ENCODE peak calls at places on chromosomes 16 and 17, in nine cellular contexts. V, C, R, U, L, D, A, B and O are unnamed samples.

GRCh38 chr17:16439303-16439791 is 24.0 kb downstream of the TRPV2 start:
- DNase-seq in D (no peak), L (peak; percentile 70), V (peak; percentile 43), A (no peak), R (peak; percentile 37), C (no peak), B (no peak), U (no peak), O (no peak)

GRCh38 chr17:39619786-39620101 is 7.0 kb upstream of the PPP1R1B start:
- DNase-seq in D (no peak), R (no peak), C (no peak), V (no peak), B (no peak), L (no peak), A (no peak), U (no peak), O (no peak)

GRCh38 chr16:73414636-73415035 is 366.7 kb upstream of the ZFHX3 start:
- DNase-seq in C (no peak), U (no peak), B (no peak), R (no peak), D (no peak), A (no peak), V (no peak), L (no peak), O (no peak)

GRCh38 chr17:64780096-64781012 is 118.2 kb upstream of the SMURF2 start:
- DNase-seq in D (peak; percentile 89), A (no peak), U (peak; percentile 47), V (peak; percentile 86), C (peak; percentile 73), R (peak; percentile 84), B (peak; percentile 74), L (peak; percentile 37), O (peak; percentile 98)

GRCh38 chr17:56309897-56310296 is 156.6 kb downstream of the ANKFN1 start:
- DNase-seq in V (no peak), L (no peak), C (no peak), A (peak; percentile 49), R (no peak), U (no peak), B (no peak), D (no peak), O (no peak)

GRCh38 chr17:50139950-50140885 is 10.3 kb upstream of the SAMD14 start:
- DNase-seq in V (peak; percentile 86), U (peak; percentile 69), B (peak; percentile 63), R (peak; percentile 91), C (peak; percentile 84), A (peak; percentile 82), L (peak; percentile 85), D (peak; percentile 75), O (peak; percentile 97)

GRCh38 chr16:69513180-69513966 is 52.4 kb upstream of the NFAT5 start:
- DNase-seq in C (no peak), A (no peak), R (no peak), V (no peak), U (peak; percentile 96), L (no peak), B (no peak), D (no peak), O (peak; percentile 58)

GRCh38 chr17:81470944-81471803 is 41.4 kb downstream of the ACTG1 start:
- DNase-seq in D (peak; percentile 72), R (no peak), L (no peak), C (no peak), A (no peak), B (no peak), V (no peak), U (peak; percentile 56), O (no peak)

GRCh38 chr17:81346908-81347349 is 48.3 kb upstream of the BAHCC1 start:
- DNase-seq in D (no peak), A (no peak), L (no peak), C (no peak), V (no peak), R (no peak), B (no peak), U (no peak), O (no peak)

GRCh38 chr16:13931845-13932244 is 11.9 kb downstream of the ERCC4 start:
- DNase-seq in A (no peak), D (no peak), R (no peak), C (no peak), U (no peak), L (peak; percentile 35), V (no peak), B (no peak), O (no peak)

GRCh38 chr17:55398689-55399088 is 22.9 kb downstream of the MMD start:
- DNase-seq in D (no peak), V (no peak), A (no peak), R (no peak), C (no peak), U (no peak), B (no peak), L (no peak), O (no peak)

GRCh38 chr16:83952940-83953795 is at the start of gene OSGIN1:
- DNase-seq in A (peak; percentile 96), L (peak; percentile 93), C (peak; percentile 62), D (peak; percentile 59), R (peak; percentile 95), U (peak; percentile 94), B (peak; percentile 96), V (peak; percentile 93), O (peak; percentile 88)

GRCh38 chr17:77734371-77735050 is 224.0 kb upstream of the TNRC6C start:
- DNase-seq in C (no peak), D (peak; percentile 76), R (no peak), U (peak; percentile 68), V (no peak), A (peak; percentile 21), L (peak; percentile 27), B (peak; percentile 42), O (peak; percentile 90)

GRCh38 chr16:30149250-30149885 is 26.3 kb upstream of the MAPK3 start:
- DNase-seq in B (no peak), U (no peak), D (no peak), L (no peak), V (no peak), R (no peak), C (no peak), A (no peak), O (no peak)

GRCh38 chr17:35982409-35983191 is 1.3 kb upstream of the CCL16 start:
- DNase-seq in L (no peak), R (no peak), A (no peak), U (no peak), D (no peak), C (no peak), B (no peak), V (no peak), O (no peak)

GRCh38 chr16:56269824-56270684 is 78.8 kb downstream of the GNAO1 start:
- DNase-seq in R (no peak), V (no peak), D (peak; percentile 20), L (no peak), U (peak; percentile 93), B (no peak), A (no peak), C (no peak), O (peak; percentile 82)

GRCh38 chr17:46839211-46839610 is 12.2 kb upstream of the WNT9B start:
- DNase-seq in U (no peak), C (no peak), B (no peak), A (no peak), V (no peak), D (no peak), L (no peak), R (no peak), O (no peak)

GRCh38 chr16:73433493-73434307 is 385.8 kb upstream of the ZFHX3 start:
- DNase-seq in C (no peak), D (peak; percentile 40), L (no peak), V (no peak), A (no peak), R (no peak), U (no peak), B (no peak), O (no peak)

GRCh38 chr17:9195961-9196668 is 174.8 kb downstream of the NTN1 start:
- DNase-seq in A (no peak), R (no peak), L (no peak), C (no peak), U (no peak), B (peak; percentile 72), D (peak; percentile 78), V (no peak), O (peak; percentile 93)

GRCh38 chr16:70635356-70636016 is 10.9 kb upstream of the IL34 start:
- DNase-seq in V (no peak), D (peak; percentile 93), A (no peak), R (no peak), C (no peak), L (no peak), U (peak; percentile 71), B (no peak), O (no peak)

GRCh38 chr17:44093231-44093900 is 22.8 kb downstream of the G6PC3 start:
- DNase-seq in R (no peak), L (no peak), V (no peak), C (no peak), U (no peak), A (no peak), D (no peak), B (no peak), O (no peak)

GRCh38 chr16:52389045-52389444 is 157.9 kb downstream of the TOX3 start:
- DNase-seq in A (no peak), R (no peak), B (no peak), C (no peak), V (no peak), U (no peak), D (no peak), L (no peak), O (no peak)

GRCh38 chr16:52383071-52383470 is 163.9 kb downstream of the TOX3 start:
- DNase-seq in U (no peak), D (peak; percentile 8), B (no peak), V (no peak), L (no peak), A (no peak), C (no peak), R (no peak), O (no peak)

GRCh38 chr17:65918921-65919546 is 272.9 kb downstream of the CEP112 start:
- DNase-seq in B (no peak), A (no peak), R (no peak), V (no peak), D (peak; percentile 52), U (no peak), C (no peak), L (no peak), O (no peak)

GRCh38 chr17:80872999-80873951 is 118.4 kb upstream of the CHMP6 start:
- DNase-seq in A (no peak), L (no peak), V (no peak), B (no peak), U (peak; percentile 79), R (no peak), D (peak; percentile 93), C (no peak), O (peak; percentile 90)

GRCh38 chr17:52536466-52536865 is 378.0 kb upstream of the CA10 start:
- DNase-seq in V (no peak), U (no peak), B (no peak), C (no peak), L (no peak), A (no peak), R (no peak), D (no peak), O (no peak)